ENCODE peak calls at places on chromosome 16, in six cellular contexts. M is neural progenitor cell; J is thoracic aorta; R is CD8-positive, alpha-beta T cell; E is cardiac muscle cell; T is gastrocnemius medialis. O is an unnamed sample.

GRCh38 chr16:58211245-58211644 is 13.3 kb upstream of the CSNK2A2 start:
- DNase-seq in T (no peak), E (no peak), M (no peak), J (no peak), R (no peak), O (no peak)

GRCh38 chr16:13036600-13036999 is 135.2 kb downstream of the SHISA9 start:
- DNase-seq in M (peak; percentile 90), E (peak; percentile 23), T (no peak), R (peak; percentile 5), J (no peak), O (no peak)

GRCh38 chr16:25033852-25034251 is 18.7 kb upstream of the ARHGAP17 start:
- DNase-seq in J (no peak), M (no peak), E (peak; percentile 57), R (no peak), T (no peak), O (no peak)

GRCh38 chr16:7532534-7532933 is 199.9 kb downstream of the RBFOX1 start:
- DNase-seq in E (no peak), R (no peak), T (no peak), J (no peak), M (no peak), O (no peak)

GRCh38 chr16:53732296-53732929 is 28.5 kb downstream of the FTO start:
- DNase-seq in M (no peak), J (no peak), E (peak; percentile 11), R (no peak), T (no peak), O (no peak)

GRCh38 chr16:66130296-66130910 is 236.1 kb upstream of the CDH5 start:
- DNase-seq in J (no peak), T (no peak), R (no peak), M (no peak), E (peak; percentile 93), O (no peak)

GRCh38 chr16:58426095-58426494 is 33.8 kb downstream of the GINS3 start:
- DNase-seq in J (no peak), E (no peak), M (no peak), R (peak; percentile 11), T (no peak), O (no peak)

GRCh38 chr16:16778322-16778721 is 399.4 kb downstream of the NPIPA7 start:
- DNase-seq in R (no peak), M (no peak), E (no peak), T (no peak), J (no peak), O (no peak)

GRCh38 chr16:87487361-87487924 is 5.4 kb downstream of the ZCCHC14 start:
- DNase-seq in M (peak; percentile 65), E (peak; percentile 27), T (no peak), R (no peak), J (no peak), O (peak; percentile 65)

GRCh38 chr16:89962754-89963498 is 14.4 kb downstream of the DEF8 start:
- DNase-seq in J (no peak), M (no peak), R (no peak), T (no peak), E (no peak), O (no peak)

GRCh38 chr16:83895942-83896341 is 3.0 kb upstream of the MLYCD start:
- DNase-seq in M (no peak), J (no peak), E (no peak), T (no peak), R (no peak), O (no peak)

GRCh38 chr16:2082171-2082982 is 34.6 kb downstream of the TSC2 start:
- DNase-seq in R (no peak), T (no peak), M (no peak), J (no peak), E (peak; percentile 45), O (no peak)

GRCh38 chr16:19203374-19203966 is 35.4 kb downstream of the SYT17 start:
- DNase-seq in J (no peak), M (no peak), R (no peak), T (no peak), E (no peak), O (no peak)

GRCh38 chr16:2874584-2875362 is 8.2 kb upstream of the FLYWCH2 start:
- DNase-seq in J (peak; percentile 16), R (peak; percentile 68), T (peak; percentile 46), M (peak; percentile 85), E (peak; percentile 87), O (no peak)

GRCh38 chr16:29114476-29115012 is 129.7 kb downstream of the LAT start:
- DNase-seq in T (no peak), R (no peak), E (no peak), M (no peak), J (no peak), O (no peak)

GRCh38 chr16:19595043-19595767 is 39.7 kb downstream of the VPS35L start:
- DNase-seq in R (no peak), T (no peak), E (peak; percentile 87), M (no peak), J (no peak), O (peak; percentile 50)

GRCh38 chr16:89599451-89599858 is 14.0 kb upstream of the DPEP1 start:
- DNase-seq in T (no peak), R (peak; percentile 47), J (no peak), E (no peak), M (peak; percentile 66), O (no peak)

GRCh38 chr16:53080345-53081031 is 25.7 kb downstream of the CHD9 start:
- DNase-seq in M (no peak), T (no peak), J (no peak), E (peak; percentile 90), R (no peak), O (peak; percentile 60)

GRCh38 chr16:84082835-84083569 is 33.7 kb downstream of the MBTPS1 start:
- DNase-seq in R (no peak), T (no peak), J (no peak), M (no peak), E (no peak), O (no peak)

GRCh38 chr16:54142787-54143186 is 143.8 kb downstream of the IRX3 start:
- DNase-seq in R (no peak), J (no peak), T (no peak), E (no peak), M (no peak), O (no peak)

GRCh38 chr16:31269541-31269940 is 9.8 kb downstream of the ITGAM start:
- DNase-seq in M (no peak), T (no peak), R (no peak), J (no peak), E (no peak), O (no peak)

GRCh38 chr16:19691161-19691850 is 26.7 kb downstream of the KNOP1 start:
- DNase-seq in E (no peak), M (no peak), T (no peak), J (no peak), R (no peak), O (no peak)

GRCh38 chr16:27401768-27402568 is at the start of gene IL21R:
- DNase-seq in R (peak; percentile 95), T (no peak), E (peak; percentile 69), M (peak; percentile 14), J (no peak), O (no peak)

GRCh38 chr16:14539631-14540030 is 90.4 kb downstream of the PARN start:
- DNase-seq in R (no peak), E (no peak), J (no peak), M (no peak), T (no peak), O (no peak)

GRCh38 chr16:69481901-69482341 is 57.5 kb downstream of the CYB5B start:
- DNase-seq in R (no peak), J (peak; percentile 49), M (no peak), E (peak; percentile 88), T (peak; percentile 81), O (no peak)

GRCh38 chr16:78437352-78437968 is 338.0 kb downstream of the WWOX start:
- DNase-seq in R (peak; percentile 20), M (peak; percentile 69), E (peak; percentile 27), T (peak; percentile 6), J (no peak), O (peak; percentile 5)

GRCh38 chr16:19400709-19401108 is 17.0 kb upstream of the TMC5 start:
- DNase-seq in M (no peak), T (no peak), E (no peak), J (no peak), R (no peak), O (no peak)

GRCh38 chr16:56352351-56353053 is 72.8 kb downstream of the AMFR start:
- DNase-seq in J (no peak), R (no peak), E (no peak), M (no peak), T (no peak), O (no peak)

GRCh38 chr16:58733248-58733670 is 857 bp downstream of the GOT2 start:
- DNase-seq in T (no peak), M (no peak), R (no peak), J (peak; percentile 12), E (peak; percentile 22), O (no peak)

GRCh38 chr16:68792465-68793324 is 50.6 kb upstream of the TANGO6 start:
- DNase-seq in R (no peak), T (no peak), M (no peak), E (peak; percentile 93), J (no peak), O (no peak)

GRCh38 chr16:17294856-17295255 is 175.9 kb downstream of the XYLT1 start:
- DNase-seq in E (no peak), T (no peak), M (no peak), R (no peak), J (no peak), O (no peak)

GRCh38 chr16:67282447-67282805 is 3.1 kb downstream of the PLEKHG4 start:
- DNase-seq in R (no peak), M (no peak), T (no peak), J (no peak), E (no peak), O (no peak)
- H3K4me1 ChIP-seq in R (peaks cover 21% of the 10 kb centered on the region), M (no peaks in the 10 kb centered on the region), T (no peaks in the 10 kb centered on the region), J (peaks cover 28% of the 10 kb centered on the region), E (no peaks in the 10 kb centered on the region), O (peaks cover 14% of the 10 kb centered on the region)

GRCh38 chr16:5001986-5002385 is 31.7 kb downstream of the NAGPA start:
- DNase-seq in M (no peak), R (no peak), J (no peak), T (no peak), E (no peak), O (no peak)
- H3K4me1 ChIP-seq in M (no peaks in the 10 kb centered on the region), R (no peaks in the 10 kb centered on the region), J (no peaks in the 10 kb centered on the region), T (no peaks in the 10 kb centered on the region), E (peaks cover 9% of the 10 kb centered on the region), O (no peaks in the 10 kb centered on the region)

GRCh38 chr16:88526008-88526905 is 43.9 kb upstream of the ZC3H18 start:
- DNase-seq in J (no peak), R (no peak), E (no peak), M (no peak), T (no peak), O (no peak)

GRCh38 chr16:88526906-88527185 is 43.4 kb upstream of the ZC3H18 start:
- DNase-seq in R (no peak), M (no peak), E (no peak), J (no peak), T (no peak), O (no peak)

GRCh38 chr16:88528902-88529318 is 41.3 kb upstream of the ZC3H18 start:
- DNase-seq in J (no peak), M (no peak), T (no peak), R (no peak), E (no peak), O (no peak)

GRCh38 chr16:88527937-88528743 is 42.1 kb upstream of the ZC3H18 start:
- DNase-seq in E (no peak), M (no peak), J (no peak), T (no peak), R (no peak), O (no peak)

GRCh38 chr16:88527186-88527936 is 42.8 kb upstream of the ZC3H18 start:
- DNase-seq in M (peak; percentile 90), J (no peak), E (peak; percentile 71), R (peak; percentile 68), T (no peak), O (no peak)
- H3K4me1 ChIP-seq in M (peaks cover 3% of the 10 kb centered on the region), J (no peaks in the 10 kb centered on the region), E (peaks cover 16% of the 10 kb centered on the region), R (no peaks in the 10 kb centered on the region), T (peaks cover 37% of the 10 kb centered on the region), O (no peaks in the 10 kb centered on the region)

GRCh38 chr16:30117768-30118167 is 4.4 kb upstream of the GDPD3 start:
- DNase-seq in R (no peak), T (no peak), J (no peak), E (no peak), M (no peak), O (no peak)
- H3K4me1 ChIP-seq in R (peaks cover 35% of the 10 kb centered on the region), T (peaks cover 14% of the 10 kb centered on the region), J (peaks cover 17% of the 10 kb centered on the region), E (no peaks in the 10 kb centered on the region), M (peaks cover 4% of the 10 kb centered on the region), O (peaks cover 10% of the 10 kb centered on the region)

O was measured in keratinocyte.